ENCODE peak calls at places on chromosomes 12 and 14, in nine cellular contexts. R is endodermal cell; N is fibroblast of lung; M is tibial artery; U is CD8-positive, alpha-beta T cell; W is cardiac muscle cell; B is PC-3; L is right atrium auricular region; J is pancreas. O is an unnamed sample.
A peak's percentile ranks its signal among the peaks of the same experiment; 100 is the strongest.

GRCh38 chr12:119749666-119750065 is 81.7 kb downstream of the PRKAB1 start:
- DNase-seq in R (no peak), N (peak; percentile 29), U (no peak), J (no peak), L (no peak), B (no peak), M (no peak), W (no peak), O (no peak)

GRCh38 chr12:24044973-24045703 is 95.7 kb upstream of the SOX5 start:
- DNase-seq in L (no peak), B (no peak), U (no peak), W (no peak), R (no peak), M (no peak), J (peak; percentile 24), N (no peak), O (no peak)

GRCh38 chr14:73888460-73888725 is 1.7 kb downstream of the ZNF410 start:
- DNase-seq in M (no peak), R (no peak), B (peak; percentile 32), L (no peak), N (peak; percentile 32), W (no peak), U (no peak), J (no peak), O (no peak)

GRCh38 chr14:97306785-97307246 is 509.6 kb downstream of the VRK1 start:
- DNase-seq in R (no peak), B (peak; percentile 60), N (peak; percentile 78), L (no peak), U (no peak), J (no peak), M (no peak), W (no peak), O (no peak)

GRCh38 chr12:57214398-57214781 is 2.2 kb upstream of the NXPH4 start:
- DNase-seq in J (peak; percentile 53), R (peak; percentile 95), L (no peak), W (peak; percentile 76), B (peak; percentile 72), N (peak; percentile 37), U (peak; percentile 78), M (peak; percentile 81), O (peak; percentile 45)

GRCh38 chr12:2628401-2628800 is 166.4 kb upstream of the FKBP4 start:
- DNase-seq in J (no peak), N (no peak), B (no peak), M (no peak), U (no peak), W (no peak), L (no peak), R (no peak), O (no peak)

GRCh38 chr14:73723799-73724621 is 9.8 kb upstream of the PNMA1 start:
- DNase-seq in M (peak; percentile 95), W (no peak), J (no peak), L (peak; percentile 93), N (peak; percentile 96), R (peak; percentile 68), B (peak; percentile 96), U (no peak), O (peak; percentile 96)

GRCh38 chr12:47507221-47507620 is 198.6 kb downstream of the RPAP3 start:
- DNase-seq in W (no peak), M (no peak), J (no peak), N (peak; percentile 54), L (no peak), B (no peak), U (no peak), R (no peak), O (no peak)

GRCh38 chr12:75917083-75917482 is 114.5 kb downstream of the PHLDA1 start:
- DNase-seq in R (no peak), B (no peak), N (no peak), M (no peak), L (no peak), J (no peak), W (no peak), U (no peak), O (no peak)

GRCh38 chr14:31251028-31251958 is 43.7 kb upstream of the HECTD1 start:
- DNase-seq in J (no peak), M (no peak), N (no peak), B (no peak), U (no peak), R (no peak), W (no peak), L (peak; percentile 47), O (no peak)

GRCh38 chr12:65121049-65121955 is at the start of gene WIF1:
- DNase-seq in W (peak; percentile 50), R (peak; percentile 94), L (no peak), B (peak; percentile 10), N (peak; percentile 8), U (no peak), J (peak; percentile 18), M (peak; percentile 63), O (no peak)

GRCh38 chr12:30582943-30583342 is 112.7 kb downstream of the IPO8 start:
- DNase-seq in M (no peak), U (no peak), J (no peak), N (peak; percentile 50), L (no peak), R (no peak), W (no peak), B (no peak), O (no peak)

GRCh38 chr12:85835810-85836715 is at the start of gene RASSF9:
- DNase-seq in M (peak; percentile 79), L (peak; percentile 70), R (peak; percentile 72), U (no peak), N (peak; percentile 95), W (no peak), J (peak; percentile 71), B (peak; percentile 53), O (peak; percentile 61)

GRCh38 chr12:85834378-85834777 is 1.8 kb downstream of the RASSF9 start:
- DNase-seq in U (no peak), B (peak; percentile 47), L (no peak), R (no peak), N (no peak), J (no peak), W (no peak), M (no peak), O (no peak)

GRCh38 chr12:85833558-85833957 is 2.7 kb downstream of the RASSF9 start:
- DNase-seq in M (no peak), J (no peak), L (no peak), R (no peak), N (no peak), U (no peak), B (no peak), W (no peak), O (no peak)

GRCh38 chr12:85835417-85835809 is 796 bp downstream of the RASSF9 start:
- DNase-seq in B (peak; percentile 25), N (peak; percentile 54), R (no peak), J (no peak), U (no peak), L (no peak), M (no peak), W (peak; percentile 25), O (no peak)

DNA sequence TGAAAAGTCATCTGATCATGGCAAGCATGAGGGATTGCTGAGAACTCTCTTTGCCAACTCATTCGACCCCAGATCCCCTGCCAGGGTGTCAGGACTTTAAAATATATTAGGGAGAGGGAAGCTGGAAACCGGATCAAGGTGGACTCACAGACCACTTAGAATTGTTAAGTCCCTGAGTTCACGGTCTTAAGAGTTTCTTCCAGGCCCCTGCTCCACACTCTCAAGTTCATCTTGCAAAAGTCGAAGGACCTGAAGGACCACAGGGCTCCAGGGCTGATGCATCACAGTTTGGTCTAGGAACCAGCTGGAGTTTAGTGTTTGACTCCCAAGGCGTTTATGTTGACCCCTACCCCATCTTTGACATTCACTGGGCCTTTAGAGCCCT is 499 bp upstream of the RASSF9 start:
- DNase-seq in M (no peak), R (peak; percentile 68), U (no peak), J (no peak), N (no peak), L (no peak), B (no peak), W (no peak), O (no peak)
- TF ChIP-seq CTCF in M (no peak), R (no peak), U (no peak), J (no peak), N (no peak), L (no peak), B (no peak), W (no peak), O (no peak)

DNA sequence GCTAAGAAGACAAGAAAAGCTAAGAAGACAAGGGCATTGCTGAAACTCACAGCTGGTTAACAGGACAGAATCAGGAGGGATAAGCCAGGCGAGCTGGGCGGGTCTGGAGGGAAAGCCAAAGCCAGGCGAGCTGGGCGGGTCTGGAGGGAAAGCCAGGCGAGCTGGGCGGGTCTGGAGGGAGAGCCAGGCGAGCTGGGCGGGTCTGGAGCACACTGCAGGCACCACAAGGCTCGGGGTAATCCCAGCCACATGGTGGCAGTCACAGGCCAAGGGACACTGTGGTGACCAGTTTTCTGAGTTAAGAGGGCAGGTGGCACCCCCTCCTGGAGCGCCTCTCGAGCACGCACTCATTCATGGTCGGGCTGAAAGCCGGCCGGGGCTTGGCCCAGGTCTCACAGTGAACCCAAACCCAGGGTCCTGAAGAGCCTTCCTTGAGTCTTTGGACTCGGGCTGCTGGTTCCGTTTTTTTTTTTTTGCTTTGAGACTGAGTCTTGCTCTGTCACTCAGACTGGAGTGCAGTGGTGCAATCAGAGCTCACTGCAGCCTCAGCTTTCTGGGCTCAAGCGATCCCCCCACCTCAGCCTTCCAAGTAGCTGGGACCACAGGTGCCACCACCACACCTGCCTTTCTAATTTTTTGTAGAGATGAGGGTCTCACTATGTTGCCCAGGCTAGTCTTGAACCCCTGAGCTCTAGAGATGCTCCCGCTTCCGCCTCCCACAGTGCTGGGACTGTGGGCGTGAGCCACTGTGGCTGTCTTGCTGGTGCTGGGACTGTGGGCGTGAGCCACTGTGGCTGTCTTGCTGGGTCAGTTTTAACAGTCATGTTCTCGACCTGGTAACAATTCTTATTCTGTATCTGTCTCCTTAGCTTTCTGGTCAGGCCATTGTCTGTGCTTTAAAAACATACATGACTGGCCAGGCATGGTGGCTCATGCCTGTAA is 40.2 kb downstream of the HSP90AA1 start:
- DNase-seq in L (peak; percentile 85), B (peak; percentile 71), W (peak; percentile 94), M (peak; percentile 95), N (peak; percentile 56), R (peak; percentile 98), U (no peak), J (peak; percentile 89), O (no peak)
- H3K27ac ChIP-seq in L (peak overlapping the region; percentile 55), B (no peak overlapping the region), W (peak overlapping the region; percentile 52), M (peak overlapping the region; percentile 49), N (no peak overlapping the region), R (no peak overlapping the region), U (no peak overlapping the region), J (no peak overlapping the region), O (no peak overlapping the region)

GRCh38 chr12:53327435-53328042 is 6.1 kb upstream of the AAAS start:
- DNase-seq in N (no peak), W (no peak), M (no peak), U (no peak), L (no peak), J (no peak), R (no peak), B (peak; percentile 40), O (no peak)
- H3K27me3 ChIP-seq in N (peaks cover 20% of the 10 kb centered on the region), W (peaks cover 7% of the 10 kb centered on the region), M (peaks cover 12% of the 10 kb centered on the region), U (no peaks in the 10 kb centered on the region), L (no peaks in the 10 kb centered on the region), J (no peaks in the 10 kb centered on the region), R (peaks cover 7% of the 10 kb centered on the region), B (no peaks in the 10 kb centered on the region), O (peaks cover 2% of the 10 kb centered on the region)

DNA sequence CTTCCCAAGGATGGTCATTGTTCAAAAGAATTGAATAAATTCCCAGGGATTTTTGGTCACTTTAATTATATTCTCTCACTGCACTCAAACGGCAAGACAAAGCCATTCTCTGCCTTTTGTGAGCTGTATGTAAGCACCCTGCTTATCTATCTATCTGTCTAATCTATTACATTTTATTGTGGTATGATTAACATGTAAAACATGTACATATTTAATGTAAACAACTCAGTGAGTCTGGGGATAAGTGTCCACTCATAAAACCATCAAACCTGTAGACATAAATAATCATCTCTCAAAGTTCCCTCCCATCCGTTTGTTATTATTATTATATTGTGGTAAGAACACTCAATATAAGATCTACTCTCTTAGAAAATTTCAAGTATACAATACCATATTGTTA is 167.1 kb downstream of the CAND1 start:
- DNase-seq in U (no peak), R (no peak), M (no peak), B (peak; percentile 68), J (no peak), L (no peak), N (no peak), W (no peak), O (no peak)
- TF ChIP-seq CTCF in U (no peak), R (no peak), M (no peak), B (no peak), J (no peak), L (no peak), N (no peak), W (no peak), O (no peak)

O was measured in brain microvascular endothelial cell.